ENCODE peak calls at places on chromosomes 13 and 19, in eight cellular contexts. D, Y, I, R, Z, K, F and W are unnamed samples.

GRCh38 chr19:58399903-58400637 is 4.6 kb downstream of the RNF225 start:
- DNase-seq in F (no peak), R (no peak), D (no peak), Z (peak), Y (no peak), K (no peak), I (no peak), W (no peak)

GRCh38 chr19:2282062-2282861 is at the start of gene PEAK3:
- DNase-seq in Y (no peak), I (peak), F (peak), K (peak), D (peak), Z (no peak), R (no peak), W (peak)

GRCh38 chr19:34335914-34336313 is 29.1 kb upstream of the GPI start:
- DNase-seq in R (no peak), K (no peak), Y (no peak), D (no peak), I (no peak), Z (no peak), F (no peak), W (no peak)

GRCh38 chr19:3366761-3367571 is 583 bp downstream of the NFIC start:
- DNase-seq in F (no peak), Z (peak), D (peak), R (no peak), K (peak), I (peak), Y (no peak), W (peak)

GRCh38 chr19:6680141-6680540 is 10.2 kb upstream of the TNFSF14 start:
- DNase-seq in Y (no peak), F (no peak), K (peak), D (no peak), R (no peak), I (no peak), Z (no peak), W (no peak)

GRCh38 chr19:54191671-54192453 is 754 bp downstream of the TSEN34 start:
- DNase-seq in F (no peak), K (no peak), Z (no peak), I (no peak), R (no peak), Y (no peak), D (no peak), W (no peak)

GRCh38 chr19:11324748-11325389 is 14.6 kb downstream of the RAB3D start:
- DNase-seq in D (no peak), K (no peak), Y (no peak), F (no peak), R (no peak), I (no peak), Z (no peak), W (no peak)

GRCh38 chr19:45159971-45160324 is 834 bp downstream of the NKPD1 start:
- DNase-seq in K (no peak), R (no peak), F (no peak), I (no peak), Z (no peak), D (no peak), Y (no peak), W (no peak)

GRCh38 chr19:42052241-42052863 is 17.7 kb downstream of the GRIK5 start:
- DNase-seq in K (no peak), Z (no peak), D (no peak), R (no peak), I (peak), Y (no peak), F (no peak), W (no peak)

GRCh38 chr19:12881172-12881808 is at the start of gene DNASE2:
- DNase-seq in F (peak), K (peak), R (peak), D (peak), I (peak), Z (peak), Y (peak), W (peak)

GRCh38 chr13:108755084-108755483 is 125.7 kb downstream of the MYO16 start:
- DNase-seq in D (no peak), I (no peak), Z (no peak), F (no peak), R (no peak), K (no peak), Y (no peak), W (no peak)

GRCh38 chr19:13652810-13653590 is 111.3 kb upstream of the MRI1 start:
- DNase-seq in K (peak), Z (no peak), Y (no peak), R (no peak), D (no peak), F (no peak), I (no peak), W (no peak)

GRCh38 chr13:21232196-21232595 is 55.7 kb downstream of the MRPL57 start:
- DNase-seq in F (no peak), D (peak), R (no peak), Y (peak), I (no peak), Z (no peak), K (peak), W (no peak)